ENCODE peak calls at places on chromosomes 4 and X, in six cellular contexts. One of them, this sample, is unnamed.

GRCh38 chr4:13584481-13584880 is 40.2 kb upstream of the NKX3-2 start:
- DNase-seq in Caki2: no peak
- DNase-seq in activated CD8-positive, alpha-beta memory T cell treated with anti-CD3 and anti-CD28 coated beads, Interleukin-2, amount 10 ng/mL, durations not matched to agents 7 days and 5 days: no peak
- DNase-seq in NK-92 treated with Interleukin-12 subunit alpha and Interleukin-12 subunit beta, amount 100 ng/mL, for 24 hours: no peak
- DNase-seq in brain microvascular endothelial cell: no peak
- DNase-seq in left colon: no peak
- DNase-seq in this sample: no peak

GRCh38 chr4:168707205-168707604 is 210.4 kb downstream of the PALLD start:
- DNase-seq in activated CD8-positive, alpha-beta memory T cell treated with anti-CD3 and anti-CD28 coated beads, Interleukin-2, amount 10 ng/mL, durations not matched to agents 7 days and 5 days: no peak
- DNase-seq in NK-92 treated with Interleukin-12 subunit alpha and Interleukin-12 subunit beta, amount 100 ng/mL, for 24 hours: no peak
- DNase-seq in brain microvascular endothelial cell: no peak
- DNase-seq in Caki2: no peak
- DNase-seq in left colon: no peak
- DNase-seq in this sample: no peak

GRCh38 chr4:105058177-105058812 is 88.4 kb upstream of the TET2 start:
- DNase-seq in activated CD8-positive, alpha-beta memory T cell treated with anti-CD3 and anti-CD28 coated beads, Interleukin-2, amount 10 ng/mL, durations not matched to agents 7 days and 5 days: no peak
- DNase-seq in left colon: no peak
- DNase-seq in Caki2: peak
- DNase-seq in brain microvascular endothelial cell: peak
- DNase-seq in NK-92 treated with Interleukin-12 subunit alpha and Interleukin-12 subunit beta, amount 100 ng/mL, for 24 hours: no peak
- DNase-seq in this sample: peak

GRCh38 chr4:152500798-152501434 is 35.0 kb downstream of the FBXW7 start:
- DNase-seq in left colon: peak
- DNase-seq in NK-92 treated with Interleukin-12 subunit alpha and Interleukin-12 subunit beta, amount 100 ng/mL, for 24 hours: peak
- DNase-seq in activated CD8-positive, alpha-beta memory T cell treated with anti-CD3 and anti-CD28 coated beads, Interleukin-2, amount 10 ng/mL, durations not matched to agents 7 days and 5 days: peak
- DNase-seq in Caki2: peak
- DNase-seq in brain microvascular endothelial cell: peak
- DNase-seq in this sample: peak

GRCh38 chr4:145278341-145279121 is 98.1 kb upstream of the OTUD4 start:
- DNase-seq in activated CD8-positive, alpha-beta memory T cell treated with anti-CD3 and anti-CD28 coated beads, Interleukin-2, amount 10 ng/mL, durations not matched to agents 7 days and 5 days: no peak
- DNase-seq in brain microvascular endothelial cell: peak
- DNase-seq in Caki2: no peak
- DNase-seq in NK-92 treated with Interleukin-12 subunit alpha and Interleukin-12 subunit beta, amount 100 ng/mL, for 24 hours: no peak
- DNase-seq in left colon: no peak
- DNase-seq in this sample: peak

GRCh38 chrX:136032370-136032769 is 47.1 kb downstream of the SLC9A6 start:
- DNase-seq in brain microvascular endothelial cell: no peak
- DNase-seq in left colon: no peak
- DNase-seq in NK-92 treated with Interleukin-12 subunit alpha and Interleukin-12 subunit beta, amount 100 ng/mL, for 24 hours: no peak
- DNase-seq in Caki2: no peak
- DNase-seq in activated CD8-positive, alpha-beta memory T cell treated with anti-CD3 and anti-CD28 coated beads, Interleukin-2, amount 10 ng/mL, durations not matched to agents 7 days and 5 days: no peak
- DNase-seq in this sample: no peak

GRCh38 chr4:10085386-10085785 is 31.2 kb downstream of the WDR1 start:
- DNase-seq in NK-92 treated with Interleukin-12 subunit alpha and Interleukin-12 subunit beta, amount 100 ng/mL, for 24 hours: no peak
- DNase-seq in left colon: peak
- DNase-seq in Caki2: no peak
- DNase-seq in brain microvascular endothelial cell: no peak
- DNase-seq in activated CD8-positive, alpha-beta memory T cell treated with anti-CD3 and anti-CD28 coated beads, Interleukin-2, amount 10 ng/mL, durations not matched to agents 7 days and 5 days: no peak
- DNase-seq in this sample: no peak

GRCh38 chr4:86015412-86016350 is 344.2 kb downstream of the MAPK10 start:
- DNase-seq in activated CD8-positive, alpha-beta memory T cell treated with anti-CD3 and anti-CD28 coated beads, Interleukin-2, amount 10 ng/mL, durations not matched to agents 7 days and 5 days: no peak
- DNase-seq in NK-92 treated with Interleukin-12 subunit alpha and Interleukin-12 subunit beta, amount 100 ng/mL, for 24 hours: no peak
- DNase-seq in Caki2: no peak
- DNase-seq in left colon: no peak
- DNase-seq in brain microvascular endothelial cell: no peak
- DNase-seq in this sample: no peak

GRCh38 chr4:150799207-150799606 is 215.9 kb downstream of the LRBA start:
- DNase-seq in Caki2: no peak
- DNase-seq in left colon: no peak
- DNase-seq in activated CD8-positive, alpha-beta memory T cell treated with anti-CD3 and anti-CD28 coated beads, Interleukin-2, amount 10 ng/mL, durations not matched to agents 7 days and 5 days: no peak
- DNase-seq in NK-92 treated with Interleukin-12 subunit alpha and Interleukin-12 subunit beta, amount 100 ng/mL, for 24 hours: no peak
- DNase-seq in brain microvascular endothelial cell: no peak
- DNase-seq in this sample: no peak

GRCh38 chrX:129996120-129996519 is 13.7 kb downstream of the BCORL1 start:
- DNase-seq in left colon: no peak
- DNase-seq in brain microvascular endothelial cell: peak
- DNase-seq in activated CD8-positive, alpha-beta memory T cell treated with anti-CD3 and anti-CD28 coated beads, Interleukin-2, amount 10 ng/mL, durations not matched to agents 7 days and 5 days: no peak
- DNase-seq in Caki2: no peak
- DNase-seq in NK-92 treated with Interleukin-12 subunit alpha and Interleukin-12 subunit beta, amount 100 ng/mL, for 24 hours: no peak
- DNase-seq in this sample: peak

GRCh38 chr4:41832961-41833360 is 84.4 kb upstream of the PHOX2B start:
- DNase-seq in NK-92 treated with Interleukin-12 subunit alpha and Interleukin-12 subunit beta, amount 100 ng/mL, for 24 hours: no peak
- DNase-seq in Caki2: no peak
- DNase-seq in activated CD8-positive, alpha-beta memory T cell treated with anti-CD3 and anti-CD28 coated beads, Interleukin-2, amount 10 ng/mL, durations not matched to agents 7 days and 5 days: no peak
- DNase-seq in left colon: no peak
- DNase-seq in brain microvascular endothelial cell: no peak
- DNase-seq in this sample: no peak